ENCODE peak calls at places on chromosomes 12 and 14, in four cellular contexts. A is GM13977, F is hippocampal formation, O is GM23248. V is an unnamed sample.

GRCh38 chr12:118436002-118436724 is 59.8 kb downstream of the SUDS3 start:
- DNase-seq in A (peak; percentile 36), F (no peak), O (peak; percentile 6), V (no peak)

GRCh38 chr12:106759526-106760183 is 14.8 kb upstream of the RIC8B start:
- DNase-seq in A (no peak), F (no peak), O (peak; percentile 15), V (no peak)

GRCh38 chr14:39229601-39230110 is 4.1 kb upstream of the MIA2 start:
- DNase-seq in A (no peak), F (no peak), O (no peak), V (no peak)

GRCh38 chr12:70823182-70823976 is 97.2 kb downstream of the PTPRR start:
- DNase-seq in A (no peak), F (no peak), O (no peak), V (no peak)

GRCh38 chr12:113333877-113334785 is 778 bp downstream of the SLC8B1 start:
- DNase-seq in A (no peak), F (no peak), O (peak; percentile 21), V (no peak)

GRCh38 chr12:122190842-122191668 is 8.1 kb downstream of the LRRC43 start:
- DNase-seq in A (peak; percentile 89), F (no peak), O (peak; percentile 68), V (no peak)

GRCh38 chr12:6532051-6532926 is 2.0 kb upstream of the GAPDH start:
- DNase-seq in A (peak; percentile 82), F (peak; percentile 66), O (peak; percentile 100), V (peak; percentile 88)

GRCh38 chr12:1798734-1799067 is 21.7 kb upstream of the LRTM2 start:
- DNase-seq in A (peak; percentile 10), F (no peak), O (no peak), V (no peak)

GRCh38 chr14:32329146-32329545 is at the start of gene AKAP6:
- DNase-seq in A (no peak), F (peak; percentile 96), O (peak; percentile 25), V (peak; percentile 79)

GRCh38 chr12:6778212-6778570 is 5.9 kb downstream of the LAG3 start:
- DNase-seq in A (no peak), F (no peak), O (peak; percentile 78), V (peak; percentile 74)

GRCh38 chr12:56321027-56321426 is 5.2 kb upstream of the CNPY2 start:
- DNase-seq in A (no peak), F (no peak), O (peak; percentile 45), V (no peak)

GRCh38 chr14:50666772-50667490 is 1.2 kb downstream of the SAV1 start:
- DNase-seq in A (no peak), F (peak; percentile 17), O (peak; percentile 85), V (peak; percentile 11)

GRCh38 chr12:64696065-64696741 is 63.0 kb downstream of the GNS start:
- DNase-seq in A (no peak), F (peak; percentile 25), O (peak; percentile 58), V (no peak)

GRCh38 chr12:132253698-132254480 is 75.5 kb downstream of the GALNT9 start:
- DNase-seq in A (no peak), F (no peak), O (no peak), V (peak; percentile 9)

GRCh38 chr12:89700191-89700810 is 8.3 kb downstream of the ATP2B1 start:
- DNase-seq in A (no peak), F (no peak), O (no peak), V (no peak)

V was measured in dorsolateral prefrontal cortex.